ENCODE peak calls at places on chromosomes 4 and X, in four cellular contexts. H is anterior cingulate cortex, J is H9, F is M059J. S is an unnamed sample.

GRCh38 chr4:62256469-62256868 is 1056.3 kb downstream of the ADGRL3 start:
- DNase-seq in H (no peak), F (no peak), J (no peak), S (no peak)

GRCh38 chr4:118941149-118941548 is 52.5 kb downstream of the SYNPO2 start:
- DNase-seq in H (no peak), J (no peak), F (peak), S (no peak)

GRCh38 chrX:132615396-132616131 is 126.7 kb upstream of the MBNL3 start:
- DNase-seq in F (peak), H (no peak), J (peak), S (no peak)

GRCh38 chr4:6497796-6498195 is 25.4 kb upstream of the PPP2R2C start:
- DNase-seq in J (no peak), H (no peak), F (no peak), S (no peak)

GRCh38 chr4:118757761-118758213 is 72.6 kb downstream of the METTL14 start:
- DNase-seq in J (no peak), F (no peak), H (no peak), S (no peak)

GRCh38 chr4:29553842-29554241 is 1166.3 kb upstream of the PCDH7 start:
- DNase-seq in F (peak), H (no peak), J (no peak), S (no peak)

GRCh38 chr4:71570492-71570891 is 213.4 kb downstream of the GC start:
- DNase-seq in F (peak), J (no peak), H (no peak), S (no peak)

GRCh38 chr4:101019313-101019712 is 328.0 kb downstream of the PPP3CA start:
- DNase-seq in H (no peak), J (no peak), F (no peak), S (no peak)

GRCh38 chr4:184977747-184978146 is 40.5 kb upstream of the HELT start:
- DNase-seq in J (no peak), F (no peak), H (no peak), S (no peak)

GRCh38 chr4:120440730-120441129 is 374.1 kb upstream of the MAD2L1 start:
- DNase-seq in J (no peak), F (no peak), H (no peak), S (no peak)

GRCh38 chrX:137547291-137547690 is 18.6 kb upstream of the ZIC3 start:
- DNase-seq in H (no peak), F (no peak), J (peak), S (no peak)

GRCh38 chr4:101865501-101866062 is 75.1 kb downstream of the BANK1 start:
- DNase-seq in F (peak), H (no peak), J (no peak), S (no peak)

GRCh38 chr4:6050551-6050950 is 32.3 kb upstream of the C4orf50 start:
- DNase-seq in J (no peak), F (no peak), H (no peak), S (no peak)

GRCh38 chr4:139154538-139154937 is 22.5 kb downstream of the ELF2 start:
- DNase-seq in F (no peak), H (no peak), J (peak), S (no peak)

GRCh38 chrX:39398973-39399268 is 597.7 kb downstream of the MID1IP1 start:
- DNase-seq in J (no peak), F (no peak), H (no peak), S (no peak)

GRCh38 chr4:74320559-74321118 is 12.4 kb downstream of the EPGN start:
- DNase-seq in H (no peak), J (peak), F (peak), S (no peak)

GRCh38 chr4:8403173-8403753 is 37.3 kb downstream of the ACOX3 start:
- DNase-seq in H (peak), F (peak), J (peak), S (peak)

GRCh38 chr4:93730760-93731159 is 97.8 kb upstream of the ATOH1 start:
- DNase-seq in H (no peak), J (no peak), F (peak), S (peak)

GRCh38 chr4:61400446-61400845 is 200.3 kb downstream of the ADGRL3 start:
- DNase-seq in J (no peak), F (no peak), H (no peak), S (no peak)

GRCh38 chr4:187617117-187617516 is 378.5 kb upstream of the ZFP42 start:
- DNase-seq in F (no peak), J (no peak), H (no peak), S (no peak)

GRCh38 chrX:153628665-153629064 is 18.3 kb upstream of the DUSP9 start:
- DNase-seq in F (no peak), H (no peak), J (no peak), S (no peak)

GRCh38 chrX:84182521-84182920 is 5.5 kb downstream of the RPS6KA6 start:
- DNase-seq in H (no peak), F (no peak), J (no peak), S (no peak)